ENCODE peak calls at places on chromosomes 2 and 18, in nine cellular contexts. Q is AG10803, I is heart right ventricle, S is astrocyte of the spinal cord, V is cardiac muscle cell, O is brain microvascular endothelial cell, B is SJCRH30, J is uterus, H is prostate gland. G is an unnamed sample.

GRCh38 chr2:43255249-43255960 is 29.0 kb upstream of the ZFP36L2 start:
- DNase-seq in Q (peak; percentile 74), I (no peak), S (peak; percentile 79), V (peak; percentile 32), O (no peak), B (peak; percentile 68), J (no peak), H (no peak), G (no peak)

GRCh38 chr2:119352357-119352756 is 14.3 kb downstream of the C2orf76 start:
- DNase-seq in Q (no peak), I (peak; percentile 55), S (no peak), V (peak; percentile 71), O (no peak), B (no peak), J (no peak), H (peak; percentile 53), G (no peak)

GRCh38 chr18:50663626-50664441 is 103.9 kb downstream of the MAPK4 start:
- DNase-seq in Q (no peak), I (no peak), S (no peak), V (no peak), O (no peak), B (no peak), J (no peak), H (no peak), G (no peak)

GRCh38 chr2:151849413-151850010 is 21.3 kb upstream of the ARL5A start:
- DNase-seq in Q (no peak), I (no peak), S (no peak), V (no peak), O (no peak), B (no peak), J (no peak), H (no peak), G (no peak)

GRCh38 chr18:7577706-7578105 is 10.6 kb downstream of the PTPRM start:
- DNase-seq in Q (peak; percentile 83), I (no peak), S (peak; percentile 77), V (peak; percentile 62), O (peak; percentile 91), B (peak; percentile 44), J (no peak), H (no peak), G (no peak)

GRCh38 chr2:163779970-163780597 is 44.3 kb upstream of the FIGN start:
- DNase-seq in Q (no peak), I (no peak), S (no peak), V (no peak), O (no peak), B (no peak), J (no peak), H (no peak), G (no peak)

GRCh38 chr2:27715318-27716165 is 51.9 kb downstream of the SLC4A1AP start:
- DNase-seq in Q (peak; percentile 58), I (peak; percentile 82), S (peak; percentile 55), V (peak; percentile 93), O (peak; percentile 27), B (peak; percentile 74), J (peak; percentile 69), H (peak; percentile 26), G (peak; percentile 43)

GRCh38 chr2:127092951-127093516 is 13.9 kb downstream of the BIN1 start:
- DNase-seq in Q (no peak), I (no peak), S (no peak), V (no peak), O (no peak), B (no peak), J (no peak), H (no peak), G (no peak)

GRCh38 chr2:64586883-64587481 is 62.9 kb downstream of the AFTPH start:
- DNase-seq in Q (peak; percentile 72), I (no peak), S (peak; percentile 57), V (peak; percentile 59), O (peak; percentile 29), B (no peak), J (no peak), H (no peak), G (peak; percentile 11)

GRCh38 chr2:40512246-40512645 is 60.4 kb upstream of the SLC8A1 start:
- DNase-seq in Q (no peak), I (peak; percentile 65), S (no peak), V (peak; percentile 95), O (peak; percentile 34), B (no peak), J (peak; percentile 13), H (no peak), G (no peak)

GRCh38 chr2:40507429-40507828 is 55.5 kb upstream of the SLC8A1 start:
- DNase-seq in Q (no peak), I (no peak), S (no peak), V (no peak), O (no peak), B (no peak), J (no peak), H (no peak), G (no peak)

GRCh38 chr2:40516604-40517003 is 64.7 kb upstream of the SLC8A1 start:
- DNase-seq in Q (no peak), I (no peak), S (no peak), V (no peak), O (no peak), B (no peak), J (no peak), H (no peak), G (no peak)

DNA sequence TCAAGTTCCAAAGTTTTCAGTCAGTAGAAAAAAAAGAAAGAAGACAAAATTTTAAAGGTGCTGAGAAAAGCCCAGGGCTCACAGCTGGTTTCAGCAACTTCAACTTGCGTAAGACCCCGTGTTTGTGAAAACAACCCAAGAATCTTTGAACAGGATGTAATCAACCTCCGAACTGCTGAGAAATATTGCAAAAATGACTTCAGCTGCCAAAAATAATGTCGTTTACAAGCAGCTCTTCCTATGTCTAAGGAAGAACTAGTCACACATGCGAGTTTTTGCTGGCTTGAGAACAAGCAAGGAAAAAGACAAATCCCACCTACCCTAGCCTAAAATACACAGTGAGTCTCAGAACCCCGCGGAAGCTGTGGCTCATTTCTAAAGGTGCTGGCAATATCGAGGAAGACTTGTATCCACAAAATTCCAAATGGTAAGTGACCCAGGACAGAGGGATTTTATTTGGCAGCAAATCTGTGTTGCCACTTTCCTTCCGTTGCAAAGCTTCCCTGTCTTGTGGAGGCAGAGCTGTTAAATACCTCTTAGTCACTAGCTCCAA is 59.8 kb upstream of the SLC8A1 start:
- DNase-seq in Q (peak; percentile 95), I (peak; percentile 36), S (peak; percentile 75), V (peak; percentile 22), O (peak; percentile 78), B (no peak), J (peak; percentile 47), H (peak; percentile 4), G (peak; percentile 83)
- H3K4me3 ChIP-seq in Q (peak overlapping the region; percentile 33), I (peak overlapping the region; percentile 61), S (peak overlapping the region; percentile 4), V (peak overlapping the region; percentile 71), O (peak overlapping the region; percentile 26), B (no peak overlapping the region), J (peak overlapping the region; percentile 43), H (peak overlapping the region; percentile 20), G (peak overlapping the region; percentile 33)

GRCh38 chr2:153872311-153873061 is 764 bp downstream of the GALNT13 start:
- DNase-seq in Q (no peak), I (no peak), S (no peak), V (peak; percentile 15), O (no peak), B (no peak), J (no peak), H (no peak), G (no peak)
- H3K4me3 ChIP-seq in Q (no peak overlapping the region), I (no peak overlapping the region), S (peak overlapping the region; percentile 25), V (peak overlapping the region; percentile 45), O (peak overlapping the region; percentile 29), B (peak overlapping the region; percentile 61), J (no peak overlapping the region), H (peak overlapping the region; percentile 10), G (peak overlapping the region; percentile 15)

DNA sequence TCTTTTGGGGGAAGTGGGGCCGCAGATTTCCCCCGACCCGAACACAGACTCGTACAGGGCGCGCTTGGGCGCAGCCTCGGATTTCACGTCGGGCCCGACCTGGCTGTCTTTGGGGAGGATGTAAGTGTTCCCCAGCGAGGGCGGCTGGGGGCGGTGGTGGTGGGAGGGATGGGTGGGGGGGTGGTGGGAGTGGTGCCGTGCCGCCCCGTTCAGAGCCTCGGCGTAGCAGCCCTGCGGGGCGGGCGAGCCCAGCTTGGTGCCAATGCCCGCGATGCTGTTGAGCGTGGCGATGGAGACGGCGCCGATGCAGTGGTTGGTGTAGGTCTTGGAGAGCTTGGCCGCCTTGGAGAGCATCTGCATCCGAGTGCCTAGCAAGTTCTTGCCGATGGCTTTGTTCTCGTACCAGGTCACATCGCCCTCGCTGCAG is 1.5 kb downstream of the KCTD1 start:
- DNase-seq in Q (no peak), I (no peak), S (no peak), V (no peak), O (no peak), B (no peak), J (no peak), H (peak; percentile 14), G (no peak)
- H3K4me3 ChIP-seq in Q (peak overlapping the region; percentile 76), I (peak overlapping the region; percentile 76), S (peak overlapping the region; percentile 68), V (peak overlapping the region; percentile 78), O (peak overlapping the region; percentile 71), B (no peak overlapping the region), J (no peak overlapping the region), H (peak overlapping the region; percentile 69), G (peak overlapping the region; percentile 68)

DNA sequence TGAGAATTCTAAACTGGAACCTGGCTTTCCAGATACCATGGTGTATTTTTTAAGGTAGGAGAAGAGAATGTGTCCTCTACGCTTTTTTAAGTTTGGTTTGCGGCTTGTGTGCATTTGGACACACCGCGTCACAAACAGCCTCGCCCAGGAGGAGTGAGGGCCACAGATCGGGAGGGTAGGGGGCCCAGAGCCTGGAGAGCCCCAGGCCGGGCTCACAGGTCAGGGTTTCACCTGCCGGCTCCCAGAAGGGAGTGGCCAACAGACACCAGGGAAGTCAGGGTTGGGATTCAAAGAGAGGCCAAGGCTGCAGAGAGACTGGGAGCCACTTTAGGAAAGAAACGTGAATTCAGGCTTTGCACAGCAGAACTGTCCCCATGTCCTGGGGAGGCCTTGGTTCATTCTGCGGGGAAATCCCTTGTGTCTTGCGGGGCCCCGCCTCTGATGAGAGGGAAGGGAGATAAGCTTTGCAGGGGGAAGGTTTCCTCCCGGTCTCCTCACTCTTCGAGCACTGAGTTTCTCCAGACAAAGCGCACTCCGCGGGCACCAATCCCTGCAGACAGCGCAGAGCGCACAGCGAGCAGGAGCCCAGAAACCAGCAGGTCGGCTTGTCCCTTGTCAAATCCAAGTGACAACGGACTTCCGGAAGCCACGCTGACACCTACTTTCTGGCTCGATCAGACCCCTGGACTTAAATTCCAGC is 2.0 kb upstream of the TUBB6 start:
- DNase-seq in Q (no peak), I (no peak), S (no peak), V (peak; percentile 51), O (no peak), B (no peak), J (no peak), H (no peak), G (no peak)
- H3K4me3 ChIP-seq in Q (peak overlapping the region; percentile 87), I (no peak overlapping the region), S (peak overlapping the region; percentile 61), V (no peak overlapping the region), O (peak overlapping the region; percentile 20), B (no peak overlapping the region), J (no peak overlapping the region), H (no peak overlapping the region), G (peak overlapping the region; percentile 82)

DNA sequence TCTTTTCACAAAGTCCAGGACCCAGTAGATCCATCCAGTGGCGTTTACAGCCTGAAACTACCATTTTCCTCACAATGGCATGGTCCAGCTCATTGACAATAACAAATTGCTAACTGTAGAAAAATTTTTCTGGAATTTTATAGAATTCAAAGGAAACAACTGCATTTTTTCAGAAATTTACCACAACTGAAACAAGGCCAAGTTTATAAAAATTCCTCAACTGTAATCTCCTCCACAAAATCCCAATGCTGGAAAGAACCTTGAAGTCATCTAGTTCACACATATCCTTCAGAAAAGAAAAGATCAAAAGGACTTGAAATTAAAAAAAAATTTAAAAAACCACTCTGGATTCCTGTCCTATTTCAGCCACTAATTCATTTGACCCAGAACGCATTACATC is 226.0 kb upstream of the CTAGE1 start:
- DNase-seq in Q (peak; percentile 33), I (no peak), S (peak; percentile 25), V (no peak), O (no peak), B (no peak), J (no peak), H (no peak), G (no peak)
- H3K4me3 ChIP-seq in Q (no peak overlapping the region), I (no peak overlapping the region), S (no peak overlapping the region), V (no peak overlapping the region), O (no peak overlapping the region), B (no peak overlapping the region), J (no peak overlapping the region), H (no peak overlapping the region), G (no peak overlapping the region)

G was measured in skeletal muscle cell.